ENCODE peak calls at places on chromosomes 12 and 14, in four cellular contexts. J is immature natural killer cell, M is mesenteric fat pad, N is GM23248. W is an unnamed sample.

GRCh38 chr12:42237853-42238239 is 202 bp downstream of the YAF2 start:
- DNase-seq in J (no peak), M (no peak), N (peak; percentile 55), W (no peak)

GRCh38 chr14:102508410-102508773 is 1.2 kb downstream of the ANKRD9 start:
- DNase-seq in J (no peak), M (no peak), N (no peak), W (no peak)

GRCh38 chr12:59938190-59938962 is 342.5 kb downstream of the SLC16A7 start:
- DNase-seq in J (no peak), M (no peak), N (no peak), W (no peak)

GRCh38 chr12:50314629-50315312 is 31.5 kb upstream of the LIMA1 start:
- DNase-seq in J (no peak), M (peak; percentile 53), N (peak; percentile 62), W (peak; percentile 27)

GRCh38 chr12:119229837-119230236 is 51.1 kb downstream of the HSPB8 start:
- DNase-seq in J (no peak), M (no peak), N (peak; percentile 60), W (peak; percentile 19)

GRCh38 chr14:38994721-38995120 is 108.3 kb downstream of the SEC23A start:
- DNase-seq in J (no peak), M (no peak), N (no peak), W (no peak)

GRCh38 chr14:64736271-64737131 is 32.3 kb downstream of the PLEKHG3 start:
- DNase-seq in J (no peak), M (no peak), N (no peak), W (no peak)

GRCh38 chr14:73491256-73491976 is 683 bp downstream of the RIOX1 start:
- DNase-seq in J (peak; percentile 73), M (no peak), N (peak; percentile 86), W (no peak)

GRCh38 chr12:111201495-111202236 is 167.2 kb downstream of the PHETA1 start:
- DNase-seq in J (no peak), M (no peak), N (no peak), W (no peak)

GRCh38 chr12:123389560-123390351 is 5.8 kb downstream of the KMT5A start:
- DNase-seq in J (peak; percentile 30), M (no peak), N (peak; percentile 81), W (no peak)

GRCh38 chr14:49954171-49954631 is 61.3 kb downstream of the ARF6 start:
- DNase-seq in J (no peak), M (no peak), N (peak; percentile 83), W (no peak)

GRCh38 chr14:88411039-88411438 is 25.6 kb downstream of the SPATA7 start:
- DNase-seq in J (no peak), M (no peak), N (no peak), W (peak; percentile 11)

GRCh38 chr14:22008098-22008412 is 334.4 kb upstream of the OR4E1 start:
- DNase-seq in J (no peak), M (no peak), N (no peak), W (no peak)

GRCh38 chr12:90712671-90713070 is 242.3 kb downstream of the CCER1 start:
- DNase-seq in J (no peak), M (no peak), N (no peak), W (no peak)

GRCh38 chr14:76977793-76978730 is 50.4 kb downstream of the IRF2BPL start:
- DNase-seq in J (peak; percentile 74), M (no peak), N (peak; percentile 84), W (no peak)

GRCh38 chr12:1931642-1932041 is 13.2 kb upstream of the CACNA2D4 start:
- DNase-seq in J (no peak), M (no peak), N (no peak), W (no peak)

GRCh38 chr12:67698711-67699603 is 50.4 kb downstream of the DYRK2 start:
- DNase-seq in J (peak; percentile 56), M (no peak), N (peak; percentile 90), W (peak; percentile 97)

GRCh38 chr12:89504560-89505346 is 19.8 kb downstream of the GALNT4 start:
- DNase-seq in J (no peak), M (no peak), N (no peak), W (no peak)

GRCh38 chr14:100297320-100298300 is 8.6 kb downstream of the SLC25A29 start:
- DNase-seq in J (no peak), M (no peak), N (peak; percentile 87), W (no peak)

GRCh38 chr12:57765003-57765697 is 1.7 kb downstream of the CYP27B1 start:
- DNase-seq in J (peak; percentile 33), M (no peak), N (peak; percentile 69), W (no peak)

GRCh38 chr14:32913725-32914124 is 25.0 kb upstream of the NPAS3 start:
- DNase-seq in J (no peak), M (no peak), N (no peak), W (no peak)

GRCh38 chr12:104650541-104650940 is 193.8 kb downstream of the CHST11 start:
- DNase-seq in J (no peak), M (no peak), N (no peak), W (no peak)

GRCh38 chr12:1201886-1202285 is 210.9 kb downstream of the ERC1 start:
- DNase-seq in J (no peak), M (no peak), N (no peak), W (peak; percentile 26)

GRCh38 chr12:54419088-54419887 is at the start of gene ITGA5:
- DNase-seq in J (peak; percentile 40), M (peak; percentile 94), N (peak; percentile 93), W (no peak)

GRCh38 chr12:3863756-3864155 is 9.4 kb downstream of the PARP11 start:
- DNase-seq in J (no peak), M (no peak), N (no peak), W (no peak)

GRCh38 chr12:89827592-89827991 is 119.0 kb upstream of the ATP2B1 start:
- DNase-seq in J (no peak), M (no peak), N (no peak), W (no peak)

GRCh38 chr14:35752380-35752779 is 56.7 kb downstream of the RALGAPA1 start:
- DNase-seq in J (no peak), M (no peak), N (no peak), W (no peak)

GRCh38 chr12:76878045-76878898 is 547 bp downstream of the CSRP2 start:
- DNase-seq in J (no peak), M (no peak), N (peak; percentile 62), W (no peak)

GRCh38 chr14:101113108-101113612 is 209.6 kb upstream of the RTL1 start:
- DNase-seq in J (no peak), M (peak; percentile 67), N (no peak), W (no peak)

GRCh38 chr12:122116707-122117535 is 38.4 kb downstream of the MLXIP start:
- DNase-seq in J (no peak), M (peak; percentile 60), N (no peak), W (no peak)

GRCh38 chr14:39289523-39289922 is 55.8 kb downstream of the MIA2 start:
- DNase-seq in J (no peak), M (no peak), N (no peak), W (no peak)

GRCh38 chr14:105331575-105332351 is 17.2 kb downstream of the PACS2 start:
- DNase-seq in J (no peak), M (no peak), N (no peak), W (peak; percentile 72)

GRCh38 chr12:91406920-91407341 is 224.3 kb upstream of the DCN start:
- DNase-seq in J (no peak), M (no peak), N (peak; percentile 25), W (no peak)

GRCh38 chr14:55955175-55955574 is 163.0 kb upstream of the PELI2 start:
- DNase-seq in J (no peak), M (no peak), N (no peak), W (no peak)

GRCh38 chr12:32906407-32907165 is 10.0 kb upstream of the PKP2 start:
- DNase-seq in J (no peak), M (no peak), N (no peak), W (no peak)

GRCh38 chr14:23021969-23022368 is 12.0 kb upstream of the C14orf93 start:
- DNase-seq in J (no peak), M (no peak), N (no peak), W (no peak)

W was measured in Jurkat, Clone E6-1.